ENCODE peak calls at places on chromosomes 12 and 14, in four cellular contexts. C is adrenal gland, J is coronary artery, K is heart left ventricle. V is an unnamed sample.

GRCh38 chr14:95935228-95935822 is 58.7 kb downstream of the TUNAR start:
- DNase-seq in C (peak), J (no peak), K (no peak), V (no peak)

GRCh38 chr12:95130096-95130495 is 56.7 kb upstream of the NR2C1 start:
- DNase-seq in K (no peak), J (no peak), C (no peak), V (no peak)

GRCh38 chr12:115303751-115304309 is 619.9 kb upstream of the TBX3 start:
- DNase-seq in J (no peak), K (no peak), C (no peak), V (peak)

GRCh38 chr12:59113831-59114273 is 193.5 kb upstream of the LRIG3 start:
- DNase-seq in C (peak), J (peak), K (peak), V (no peak)

GRCh38 chr12:21801522-21802288 is 27.2 kb upstream of the KCNJ8 start:
- DNase-seq in C (no peak), K (no peak), J (no peak), V (no peak)

GRCh38 chr14:36420288-36420687 is 99.7 kb downstream of the NKX2-1 start:
- DNase-seq in C (no peak), J (no peak), K (no peak), V (no peak)

GRCh38 chr12:96194901-96195844 is 998 bp downstream of the ELK3 start:
- DNase-seq in J (peak), C (peak), K (peak), V (no peak)

GRCh38 chr12:63068857-63069442 is 82.1 kb downstream of the AVPR1A start:
- DNase-seq in K (no peak), J (no peak), C (no peak), V (no peak)

GRCh38 chr12:12333980-12334709 is 15.9 kb downstream of the MANSC1 start:
- DNase-seq in C (peak), J (no peak), K (peak), V (no peak)

GRCh38 chr12:49413010-49413409 is 45.7 kb downstream of the SPATS2 start:
- DNase-seq in J (no peak), C (no peak), K (no peak), V (no peak)

GRCh38 chr14:81771876-81772275 is 238.2 kb upstream of the SEL1L start:
- DNase-seq in K (no peak), C (no peak), J (no peak), V (no peak)

GRCh38 chr14:76653875-76654572 is 107.2 kb upstream of the VASH1 start:
- DNase-seq in J (no peak), K (no peak), C (no peak), V (no peak)

GRCh38 chr12:111791507-111791906 is 24.8 kb downstream of the ALDH2 start:
- DNase-seq in J (no peak), K (no peak), C (peak), V (no peak)

GRCh38 chr14:55929136-55929535 is 189.1 kb upstream of the PELI2 start:
- DNase-seq in J (no peak), K (no peak), C (no peak), V (no peak)

GRCh38 chr12:131187602-131188001 is 233.9 kb downstream of the ADGRD1 start:
- DNase-seq in J (no peak), C (no peak), K (no peak), V (no peak)

GRCh38 chr12:124519741-124520140 is 47.7 kb downstream of the NCOR2 start:
- DNase-seq in C (peak), J (no peak), K (peak), V (no peak)

GRCh38 chr14:69924181-69924580 is 45.0 kb downstream of the SMOC1 start:
- DNase-seq in K (no peak), C (no peak), J (no peak), V (no peak)

GRCh38 chr14:36556811-36557433 is 25.5 kb downstream of the NKX2-8 start:
- DNase-seq in J (no peak), K (no peak), C (no peak), V (no peak)

GRCh38 chr14:91159906-91160305 is 46.0 kb downstream of the DGLUCY start:
- DNase-seq in C (no peak), J (no peak), K (no peak), V (no peak)

GRCh38 chr12:128823216-128823915 is 392 bp downstream of the SLC15A4 start:
- DNase-seq in J (no peak), C (no peak), K (no peak), V (no peak)

GRCh38 chr14:26190644-26191043 is 407.2 kb downstream of the NOVA1 start:
- DNase-seq in C (no peak), J (no peak), K (no peak), V (no peak)

GRCh38 chr12:67456281-67456918 is 187.2 kb downstream of the CAND1 start:
- DNase-seq in K (no peak), J (no peak), C (peak), V (no peak)

GRCh38 chr12:111780615-111781014 is 13.9 kb downstream of the ALDH2 start:
- DNase-seq in K (no peak), J (no peak), C (no peak), V (no peak)

GRCh38 chr12:16562413-16562812 is 43.5 kb downstream of the LMO3 start:
- DNase-seq in K (no peak), C (no peak), J (no peak), V (no peak)

GRCh38 chr12:75850751-75851462 is 180.7 kb downstream of the PHLDA1 start:
- DNase-seq in J (no peak), K (no peak), C (no peak), V (no peak)

GRCh38 chr12:4056910-4057845 is 184.0 kb upstream of the PARP11 start:
- DNase-seq in C (no peak), J (no peak), K (no peak), V (peak)

GRCh38 chr12:106769078-106769477 is 5.4 kb upstream of the RIC8B start:
- DNase-seq in J (no peak), K (no peak), C (no peak), V (no peak)

GRCh38 chr14:24307575-24308341 is at the start of gene CIDEB:
- DNase-seq in C (peak), K (no peak), J (no peak), V (no peak)

GRCh38 chr14:92789457-92790089 is 4.5 kb upstream of the GOLGA5 start:
- DNase-seq in C (no peak), J (no peak), K (no peak), V (no peak)

GRCh38 chr12:3842517-3842916 is 30.7 kb downstream of the PARP11 start:
- DNase-seq in C (no peak), J (no peak), K (no peak), V (no peak)

GRCh38 chr12:33000016-33000415 is 103.4 kb upstream of the PKP2 start:
- DNase-seq in J (no peak), C (no peak), K (no peak), V (no peak)

GRCh38 chr14:60649815-60650381 is 621 bp upstream of the SIX1 start:
- DNase-seq in J (no peak), K (no peak), C (no peak), V (no peak)

GRCh38 chr12:79183003-79183402 is 318.4 kb downstream of the SYT1 start:
- DNase-seq in J (no peak), C (no peak), K (no peak), V (no peak)

GRCh38 chr12:54051916-54052744 is 1.5 kb upstream of the HOXC4 start:
- DNase-seq in J (no peak), C (no peak), K (no peak), V (no peak)

GRCh38 chr12:26229910-26230309 is 34.5 kb downstream of the SSPN start:
- DNase-seq in K (no peak), J (no peak), C (no peak), V (no peak)

GRCh38 chr14:60064491-60065072 is 27.1 kb upstream of the PCNX4 start:
- DNase-seq in K (no peak), J (no peak), C (no peak), V (no peak)

GRCh38 chr12:83016226-83016835 is 329.6 kb downstream of the TMTC2 start:
- DNase-seq in C (peak), K (no peak), J (no peak), V (no peak)
- H3K27ac ChIP-seq in C (peak), K (peak), J (no peak), V (no peak)

DNA sequence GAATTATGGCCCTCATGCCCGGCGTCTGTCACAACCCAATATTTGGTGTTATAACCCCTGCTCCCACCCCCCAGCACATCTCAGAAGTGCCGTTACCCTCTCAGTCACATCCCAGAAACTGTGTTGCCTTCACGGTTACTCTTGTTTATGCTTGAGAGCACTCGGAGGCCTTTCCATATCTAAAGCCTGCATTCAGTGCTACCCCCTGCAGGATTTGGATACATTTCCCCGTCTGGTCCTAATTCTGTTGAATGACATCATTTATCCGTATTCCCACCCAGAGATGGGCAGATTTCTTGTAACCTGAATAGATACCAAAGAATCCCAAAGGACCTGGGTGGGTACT is 19.1 kb upstream of the FOS start:
- DNase-seq in C (no peak), K (no peak), J (no peak), V (no peak)
- TF ChIP-seq CTCF in C (peak), K (no peak), J (no peak), V (peak)

DNA sequence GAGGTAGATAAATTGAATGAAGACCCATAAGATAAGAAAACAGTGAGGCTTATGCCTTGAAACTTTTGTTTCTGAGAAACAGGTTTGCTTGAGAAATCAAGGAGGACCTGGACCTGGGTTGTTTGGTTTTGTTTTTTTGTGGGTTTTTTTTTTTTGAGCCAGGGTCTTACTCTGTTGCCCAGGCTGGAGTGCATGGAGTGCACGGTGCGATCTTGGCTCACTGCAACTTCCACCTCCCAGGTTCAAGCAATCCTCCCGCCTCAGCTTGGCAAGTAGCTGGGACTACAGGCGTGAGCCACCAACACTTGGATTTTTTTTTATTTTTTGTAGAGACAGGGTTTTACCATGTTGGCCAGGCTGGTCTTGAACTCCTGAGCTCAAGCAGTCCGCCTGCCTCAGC is 9.0 kb upstream of the PPTC7 start:
- DNase-seq in C (no peak), K (no peak), J (no peak), V (no peak)
- H3K27ac ChIP-seq in C (peak), K (peak), J (no peak), V (no peak)

GRCh38 chr12:56258820-56259183 is 618 bp upstream of the ANKRD52 start:
- DNase-seq in C (no peak), J (no peak), K (no peak), V (no peak)

GRCh38 chr12:56256326-56256960 is 1.7 kb downstream of the ANKRD52 start:
- DNase-seq in C (no peak), J (no peak), K (no peak), V (no peak)

GRCh38 chr12:56257071-56257470 is 1.1 kb downstream of the ANKRD52 start:
- DNase-seq in C (no peak), K (no peak), J (no peak), V (no peak)

GRCh38 chr12:56258068-56258819 is at the start of gene ANKRD52:
- DNase-seq in J (peak), K (peak), C (peak), V (no peak)

DNA sequence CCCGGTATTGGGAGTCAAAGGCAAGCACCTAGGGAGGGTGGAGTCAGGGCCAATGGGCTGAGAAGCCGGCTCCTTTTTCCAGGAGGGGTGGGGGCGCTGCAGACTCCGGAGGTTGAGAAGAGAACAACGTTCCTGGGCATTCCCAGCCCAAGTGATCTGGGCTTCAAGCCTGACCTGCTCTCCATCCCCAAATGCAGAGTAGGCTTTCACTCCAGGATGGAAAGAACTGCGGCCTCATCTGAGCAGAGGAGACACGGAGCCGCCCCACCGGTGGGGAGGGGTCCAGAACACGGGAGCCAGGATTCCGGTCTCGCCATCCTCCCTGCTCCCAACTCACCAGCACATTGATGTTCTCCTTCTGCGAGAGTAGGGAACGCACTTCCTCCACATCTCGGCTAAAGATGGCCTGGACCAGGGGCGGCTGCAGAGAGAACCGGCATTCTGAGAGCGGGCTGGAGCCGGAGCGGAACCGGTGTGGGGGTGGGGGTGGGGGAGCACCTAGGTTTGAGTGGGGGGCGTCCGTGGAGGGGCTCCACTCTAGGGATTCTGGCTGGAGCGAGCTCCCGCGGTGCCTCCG is 605 bp downstream of the ANKRD52 start:
- DNase-seq in K (no peak), C (no peak), J (no peak), V (no peak)
- TF ChIP-seq CTCF in K (no peak), C (no peak), J (no peak), V (no peak)

GRCh38 chr14:101072070-101072469 is 168.5 kb upstream of the RTL1 start:
- DNase-seq in K (no peak), C (no peak), J (no peak), V (no peak)
- H3K27ac ChIP-seq in K (no peak), C (no peak), J (no peak), V (no peak)

DNA sequence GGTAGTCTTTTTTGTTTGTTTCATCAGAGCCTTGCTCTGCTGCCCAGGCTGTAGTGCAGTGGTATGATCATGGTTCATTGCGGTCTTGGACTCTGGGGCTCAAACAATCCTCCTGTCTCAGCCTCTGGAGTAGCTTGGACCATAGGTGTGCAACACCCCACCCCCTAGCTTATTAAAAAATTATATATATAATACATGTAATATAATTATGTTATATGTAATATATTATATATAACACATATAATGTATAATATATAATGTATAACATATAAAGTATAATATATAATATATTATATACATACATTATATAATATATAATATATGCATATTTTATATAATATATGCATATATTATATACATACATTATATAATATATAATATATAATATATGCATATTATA is 21.8 kb downstream of the LHX5 start:
- DNase-seq in C (no peak), J (no peak), K (no peak), V (no peak)
- TF ChIP-seq CTCF in C (no peak), J (no peak), K (no peak), V (no peak)

GRCh38 chr12:66152732-66153131 is 17.1 kb downstream of the TMBIM4 start:
- DNase-seq in C (no peak), J (no peak), K (no peak), V (no peak)
- H3K27ac ChIP-seq in C (peak), J (no peak), K (peak), V (no peak)

DNA sequence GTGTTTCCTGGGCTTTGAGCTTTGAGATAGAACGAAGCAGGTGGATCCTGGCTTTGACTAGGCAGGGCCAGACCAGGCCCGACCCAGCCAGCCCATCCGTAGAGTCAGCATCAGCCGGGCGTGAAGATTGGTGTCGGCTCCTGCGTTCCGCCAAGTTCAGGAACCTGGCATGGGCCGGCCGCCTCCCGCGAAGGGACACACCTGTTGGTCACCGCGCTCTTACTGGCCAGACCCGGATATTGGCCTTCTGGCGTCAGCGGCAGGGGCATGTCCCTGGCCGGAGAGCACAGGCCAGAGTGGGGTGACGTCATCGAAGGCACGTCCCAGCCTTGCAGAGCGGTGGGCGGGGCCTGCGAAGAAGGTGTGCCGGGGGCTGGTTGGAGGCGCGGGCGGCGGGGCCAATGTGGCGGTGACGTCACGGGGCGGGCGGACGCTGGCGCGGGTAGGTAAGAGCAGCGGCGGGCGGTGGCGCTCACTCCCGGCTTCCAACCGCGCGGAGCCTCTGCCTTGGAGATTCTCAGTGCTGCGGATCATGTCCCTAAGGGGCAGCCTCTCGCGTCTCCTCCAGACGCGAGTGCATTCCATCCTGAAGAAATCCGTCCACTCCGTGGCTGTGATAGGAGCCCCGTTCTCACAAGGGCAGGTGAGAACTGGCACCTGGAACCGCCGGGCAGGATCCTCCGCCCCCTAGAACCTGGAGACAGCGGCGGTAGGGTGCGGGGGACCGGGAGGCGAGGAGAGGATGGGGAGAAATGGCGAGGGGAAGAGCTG is at the start of gene ARG2:
- DNase-seq in C (peak), J (peak), K (peak), V (peak)
- TF ChIP-seq CTCF in C (no peak), J (no peak), K (no peak), V (no peak)

GRCh38 chr12:132772551-132772950 is 10.9 kb upstream of the ANKLE2 start:
- DNase-seq in J (no peak), K (no peak), C (no peak), V (no peak)
- H3K27ac ChIP-seq in J (no peak), K (no peak), C (no peak), V (no peak)

DNA sequence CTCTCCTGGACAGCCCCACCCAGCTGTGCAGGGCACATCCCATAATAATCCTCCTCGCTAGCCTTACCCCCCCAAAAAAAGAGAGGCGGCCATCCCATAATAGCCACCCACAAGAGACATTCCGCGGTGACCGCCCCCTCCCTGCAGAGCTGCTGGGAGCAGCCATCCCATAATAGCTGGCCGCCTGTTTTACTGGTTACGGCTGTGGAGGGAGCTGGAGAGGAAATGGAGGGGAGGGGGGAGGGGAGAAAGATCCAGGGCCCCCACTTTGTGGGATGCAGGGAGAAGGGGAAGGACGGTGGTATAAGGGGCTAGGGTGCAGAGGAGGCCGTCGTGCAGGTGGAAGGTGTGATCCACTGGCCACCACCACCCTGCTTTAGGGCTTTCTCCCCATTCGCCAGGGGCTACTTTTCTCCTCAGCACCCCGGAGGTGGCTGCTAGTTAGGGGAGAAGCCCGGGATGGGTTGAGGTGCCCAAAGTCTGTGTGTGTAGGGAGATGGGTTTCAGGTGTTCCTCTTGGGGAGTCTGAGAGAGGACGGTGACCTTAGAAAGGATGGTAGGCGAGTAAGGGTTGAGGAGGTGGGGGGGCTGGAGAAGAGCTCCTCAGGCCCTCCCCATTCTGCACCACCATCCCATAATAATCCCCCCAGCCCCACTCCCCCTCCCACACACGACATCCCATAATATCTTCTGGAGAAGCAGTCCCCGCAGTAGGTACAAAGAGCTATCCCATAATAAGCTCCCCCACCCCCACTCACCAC is 6.0 kb upstream of the CHD4 start:
- DNase-seq in C (no peak), J (peak), K (peak), V (no peak)
- TF ChIP-seq CTCF in C (no peak), J (no peak), K (no peak), V (no peak)